ENCODE peak calls at places on chromosome 12, in seven cellular contexts. M is tibial nerve, E is heart right ventricle, W is neuronal stem cell, I is GM12878, R is adrenal gland, D is SK-N-MC. F is an unnamed sample. For H3K9me3, the result is how much of the 10 kb centered on the place peaks cover.

GRCh38 chr12:106001105-106001489 is 137.7 kb downstream of the NUAK1 start:
- DNase-seq in M (no peak), E (no peak), W (no peak), I (no peak), R (no peak), D (no peak), F (no peak)

GRCh38 chr12:61524851-61525250 is 735.4 kb upstream of the USP15 start:
- DNase-seq in M (no peak), E (no peak), W (no peak), I (no peak), R (no peak), D (no peak), F (no peak)

GRCh38 chr12:42725839-42726238 is 136.3 kb upstream of the PRICKLE1 start:
- DNase-seq in M (no peak), E (no peak), W (no peak), I (no peak), R (no peak), D (no peak), F (no peak)

GRCh38 chr12:46839964-46840363 is 14.2 kb upstream of the SLC38A4 start:
- DNase-seq in M (no peak), E (no peak), W (no peak), I (no peak), R (no peak), D (no peak), F (no peak)

GRCh38 chr12:4809449-4810218 is 89.4 kb downstream of the GALNT8 start:
- DNase-seq in M (no peak), E (no peak), W (peak), I (no peak), R (no peak), D (no peak), F (no peak)

GRCh38 chr12:968561-968960 is 19.1 kb upstream of the RAD52 start:
- DNase-seq in M (no peak), E (no peak), W (no peak), I (no peak), R (no peak), D (no peak), F (no peak)

GRCh38 chr12:969821-970220 is 20.3 kb upstream of the RAD52 start:
- DNase-seq in M (no peak), E (no peak), W (no peak), I (no peak), R (no peak), D (no peak), F (no peak)

GRCh38 chr12:131918311-131919050 is 10.6 kb upstream of the PUS1 start:
- DNase-seq in M (no peak), E (no peak), W (no peak), I (no peak), R (no peak), D (no peak), F (no peak)

GRCh38 chr12:58966939-58967338 is 46.6 kb upstream of the LRIG3 start:
- DNase-seq in M (no peak), E (no peak), W (no peak), I (no peak), R (no peak), D (no peak), F (no peak)

GRCh38 chr12:65937181-65937641 is 112.9 kb downstream of the HMGA2 start:
- DNase-seq in M (no peak), E (no peak), W (no peak), I (no peak), R (no peak), D (no peak), F (no peak)

GRCh38 chr12:78236264-78236663 is 405.6 kb downstream of the NAV3 start:
- DNase-seq in M (no peak), E (no peak), W (no peak), I (no peak), R (no peak), D (no peak), F (no peak)

GRCh38 chr12:101828463-101829196 is 2.1 kb downstream of the GNPTAB start:
- DNase-seq in M (no peak), E (no peak), W (no peak), I (no peak), R (no peak), D (no peak), F (no peak)

GRCh38 chr12:6936642-6937480 is 6.8 kb upstream of the RNU7-1 start:
- DNase-seq in M (no peak), E (no peak), W (no peak), I (no peak), R (peak), D (no peak), F (no peak)

GRCh38 chr12:12502813-12503146 is 59.9 kb downstream of the DUSP16 start:
- DNase-seq in M (no peak), E (no peak), W (no peak), I (no peak), R (no peak), D (no peak), F (no peak)

GRCh38 chr12:1922985-1923384 is 4.5 kb upstream of the CACNA2D4 start:
- DNase-seq in M (no peak), E (no peak), W (no peak), I (no peak), R (peak), D (no peak), F (no peak)

GRCh38 chr12:116675339-116676107 is 62.3 kb downstream of the SPRING1 start:
- DNase-seq in M (no peak), E (peak), W (no peak), I (no peak), R (no peak), D (no peak), F (no peak)

GRCh38 chr12:32240833-32241232 is 134.2 kb downstream of the BICD1 start:
- DNase-seq in M (no peak), E (no peak), W (no peak), I (no peak), R (no peak), D (no peak), F (no peak)

GRCh38 chr12:114447274-114447716 is 41.4 kb upstream of the TBX5 start:
- DNase-seq in M (no peak), E (no peak), W (no peak), I (no peak), R (no peak), D (no peak), F (no peak)

GRCh38 chr12:106632797-106633450 is 50.1 kb downstream of the RFX4 start:
- DNase-seq in M (no peak), E (no peak), W (no peak), I (no peak), R (no peak), D (no peak), F (no peak)

GRCh38 chr12:53205747-53206146 is 1.3 kb downstream of the ITGB7 start:
- DNase-seq in M (no peak), E (no peak), W (no peak), I (peak), R (no peak), D (no peak), F (no peak)

GRCh38 chr12:1966561-1967211 is 37.6 kb downstream of the DCP1B start:
- DNase-seq in M (no peak), E (peak), W (no peak), I (no peak), R (no peak), D (no peak), F (no peak)

GRCh38 chr12:21330682-21331253 is 3.9 kb downstream of the SLCO1A2 start:
- DNase-seq in M (no peak), E (no peak), W (peak), I (no peak), R (no peak), D (no peak), F (no peak)

DNA sequence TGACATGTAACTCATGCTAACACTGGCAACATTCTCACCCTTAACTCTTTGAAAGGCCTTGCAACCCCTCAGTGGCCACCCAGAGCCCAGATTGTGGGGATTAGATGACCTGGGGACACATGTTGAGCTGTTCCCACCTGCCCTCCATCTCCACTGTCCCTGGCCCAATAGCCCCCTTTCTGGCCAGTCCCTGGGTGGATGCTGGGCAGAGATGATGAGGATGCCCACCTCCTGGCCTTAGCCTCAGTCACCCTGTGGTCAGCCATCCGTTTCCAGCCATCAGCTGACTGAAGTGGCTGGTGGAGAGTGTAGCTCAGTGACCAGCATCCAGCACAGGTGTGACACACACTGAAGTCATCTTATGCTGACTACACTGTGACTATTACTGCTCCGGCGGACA is 4.7 kb downstream of the ANHX start:
- DNase-seq in M (no peak), E (no peak), W (no peak), I (no peak), R (no peak), D (no peak), F (no peak)
- H3K9me3 ChIP-seq in M (under half), E (under half), W (under half), I (under half), R (under half), D (under half), F (under half)

DNA sequence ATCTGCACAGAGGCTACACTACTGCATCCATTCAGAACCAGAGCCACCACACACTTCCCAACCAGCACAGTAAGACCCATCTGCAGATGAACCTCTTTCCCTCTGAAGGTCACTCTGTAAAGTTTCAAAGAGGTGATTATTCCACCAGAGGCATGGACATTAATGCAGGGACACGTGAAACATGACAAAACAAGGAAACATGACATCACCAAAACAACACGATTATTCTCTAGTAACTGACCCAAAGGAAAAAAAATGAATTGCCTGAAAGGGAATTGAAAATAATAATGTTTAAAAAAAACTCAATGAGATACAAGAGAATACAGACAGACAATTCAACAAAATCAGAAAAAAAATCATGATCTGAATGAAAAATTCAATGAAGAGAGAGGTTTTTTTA is 139.1 kb downstream of the RERGL start:
- DNase-seq in M (no peak), E (no peak), W (no peak), I (no peak), R (no peak), D (no peak), F (no peak)
- H3K4me3 ChIP-seq in M (no peak), E (no peak), W (no peak), I (no peak), R (no peak), D (no peak), F (no peak)

GRCh38 chr12:132946507-132946820 is 9.6 kb downstream of the ZNF605 start:
- DNase-seq in M (no peak), E (no peak), W (no peak), I (no peak), R (no peak), D (no peak), F (no peak)
- H3K9me3 ChIP-seq in M (under half), E (under half), W (half or more), I (half or more), R (under half), D (under half), F (under half)

GRCh38 chr12:96199465-96199864 is 5.3 kb downstream of the ELK3 start:
- DNase-seq in M (no peak), E (no peak), W (no peak), I (no peak), R (no peak), D (no peak), F (no peak)
- H3K4me3 ChIP-seq in M (no peak), E (no peak), W (no peak), I (no peak), R (no peak), D (no peak), F (no peak)

GRCh38 chr12:94811611-94812010 is 161.3 kb upstream of the TMCC3 start:
- DNase-seq in M (no peak), E (no peak), W (no peak), I (no peak), R (no peak), D (no peak), F (no peak)
- H3K9me3 ChIP-seq in M (under half), E (under half), W (under half), I (half or more), R (under half), D (under half), F (under half)

GRCh38 chr12:104216461-104217058 is 981 bp downstream of the TXNRD1 start:
- DNase-seq in M (no peak), E (no peak), W (no peak), I (no peak), R (no peak), D (no peak), F (no peak)
- H3K4me3 ChIP-seq in M (peak), E (peak), W (no peak), I (no peak), R (peak), D (no peak), F (no peak)

DNA sequence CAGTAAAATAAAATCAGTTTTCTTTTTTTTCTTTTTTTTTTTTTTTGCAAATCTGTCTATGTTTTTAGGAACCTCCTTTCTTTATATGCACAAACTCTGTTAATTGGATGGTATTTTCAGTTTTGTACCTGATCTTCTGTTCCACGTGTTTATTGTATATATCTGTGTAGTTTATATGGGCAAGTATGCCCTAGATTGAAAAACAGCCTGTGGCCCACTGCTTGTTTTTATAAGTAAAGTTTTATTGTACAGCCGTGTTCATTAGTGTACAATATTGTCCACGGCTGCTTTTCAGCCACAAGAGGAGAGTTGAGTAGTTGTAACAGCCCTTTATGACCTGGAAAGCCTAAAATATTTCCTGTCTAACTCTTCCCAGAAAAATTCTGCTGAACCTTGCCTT is 18.7 kb upstream of the MYO1H start:
- DNase-seq in M (no peak), E (no peak), W (no peak), I (no peak), R (no peak), D (no peak), F (no peak)
- H3K9me3 ChIP-seq in M (under half), E (under half), W (under half), I (under half), R (under half), D (under half), F (under half)

GRCh38 chr12:57552692-57553321 is 3.0 kb downstream of the KIF5A start:
- DNase-seq in M (no peak), E (no peak), W (no peak), I (no peak), R (no peak), D (no peak), F (no peak)
- H3K4me3 ChIP-seq in M (no peak), E (no peak), W (peak), I (no peak), R (no peak), D (no peak), F (no peak)

F was measured in iPS DF 6.9.